ENCODE peak calls at places on chromosomes 11 and 22, in seven cellular contexts. One of them, this sample, is unnamed.

GRCh38 chr11:117182551-117182935 is 4.0 kb downstream of the SIDT2 start:
- DNase-seq in fibroblast of the aortic adventitia: no peak
- DNase-seq in SK-N-SH: no peak
- DNase-seq in upper lobe of right lung: no peak
- DNase-seq in AG04449: no peak
- DNase-seq in lower leg skin: peak; percentile 72
- DNase-seq in iPS DF 6.9: no peak
- DNase-seq in this sample: peak; percentile 3

GRCh38 chr11:103552086-103552485 is 442.9 kb downstream of the DYNC2H1 start:
- DNase-seq in lower leg skin: no peak
- DNase-seq in AG04449: no peak
- DNase-seq in upper lobe of right lung: no peak
- DNase-seq in SK-N-SH: no peak
- DNase-seq in fibroblast of the aortic adventitia: no peak
- DNase-seq in iPS DF 6.9: no peak
- DNase-seq in this sample: no peak

GRCh38 chr11:115504279-115505158 is at the start of gene CADM1:
- DNase-seq in upper lobe of right lung: peak; percentile 98
- DNase-seq in AG04449: peak; percentile 52
- DNase-seq in SK-N-SH: peak; percentile 96
- DNase-seq in iPS DF 6.9: peak; percentile 84
- DNase-seq in lower leg skin: peak; percentile 98
- DNase-seq in fibroblast of the aortic adventitia: peak; percentile 13
- DNase-seq in this sample: peak; percentile 98

GRCh38 chr22:38572065-38572464 is 2.1 kb upstream of the DMC1 start:
- DNase-seq in SK-N-SH: peak; percentile 30
- DNase-seq in iPS DF 6.9: no peak
- DNase-seq in AG04449: no peak
- DNase-seq in upper lobe of right lung: no peak
- DNase-seq in lower leg skin: no peak
- DNase-seq in fibroblast of the aortic adventitia: peak; percentile 79
- DNase-seq in this sample: peak; percentile 28

GRCh38 chr11:72075109-72075508 is 5.2 kb downstream of the NUMA1 start:
- DNase-seq in AG04449: no peak
- DNase-seq in SK-N-SH: no peak
- DNase-seq in iPS DF 6.9: no peak
- DNase-seq in lower leg skin: no peak
- DNase-seq in upper lobe of right lung: no peak
- DNase-seq in fibroblast of the aortic adventitia: no peak
- DNase-seq in this sample: no peak

GRCh38 chr22:49784987-49785614 is 42.6 kb downstream of the BRD1 start:
- DNase-seq in fibroblast of the aortic adventitia: no peak
- DNase-seq in iPS DF 6.9: no peak
- DNase-seq in AG04449: no peak
- DNase-seq in SK-N-SH: no peak
- DNase-seq in upper lobe of right lung: no peak
- DNase-seq in lower leg skin: no peak
- DNase-seq in this sample: no peak

GRCh38 chr11:94546886-94547285 is 3.2 kb downstream of the FUT4 start:
- DNase-seq in SK-N-SH: no peak
- DNase-seq in lower leg skin: no peak
- DNase-seq in iPS DF 6.9: no peak
- DNase-seq in fibroblast of the aortic adventitia: no peak
- DNase-seq in upper lobe of right lung: no peak
- DNase-seq in AG04449: no peak
- DNase-seq in this sample: no peak

GRCh38 chr11:131866535-131867400 is 496.4 kb downstream of the NTM start:
- DNase-seq in fibroblast of the aortic adventitia: no peak
- DNase-seq in AG04449: no peak
- DNase-seq in iPS DF 6.9: no peak
- DNase-seq in upper lobe of right lung: no peak
- DNase-seq in SK-N-SH: no peak
- DNase-seq in lower leg skin: no peak
- DNase-seq in this sample: no peak

GRCh38 chr11:113673566-113674396 is 32.3 kb downstream of the TMPRSS5 start:
- DNase-seq in lower leg skin: no peak
- DNase-seq in upper lobe of right lung: no peak
- DNase-seq in AG04449: no peak
- DNase-seq in SK-N-SH: no peak
- DNase-seq in fibroblast of the aortic adventitia: no peak
- DNase-seq in iPS DF 6.9: no peak
- DNase-seq in this sample: no peak

GRCh38 chr11:119362741-119363080 is 16.2 kb upstream of the MFRP start:
- DNase-seq in SK-N-SH: no peak
- DNase-seq in AG04449: no peak
- DNase-seq in lower leg skin: no peak
- DNase-seq in fibroblast of the aortic adventitia: no peak
- DNase-seq in iPS DF 6.9: no peak
- DNase-seq in upper lobe of right lung: no peak
- DNase-seq in this sample: no peak

GRCh38 chr22:25892678-25893077 is 150.7 kb downstream of the MYO18B start:
- DNase-seq in upper lobe of right lung: no peak
- DNase-seq in fibroblast of the aortic adventitia: no peak
- DNase-seq in AG04449: no peak
- DNase-seq in lower leg skin: no peak
- DNase-seq in iPS DF 6.9: no peak
- DNase-seq in SK-N-SH: peak; percentile 22
- DNase-seq in this sample: no peak

GRCh38 chr11:126815111-126815510 is 185.5 kb downstream of the KIRREL3 start:
- DNase-seq in SK-N-SH: no peak
- DNase-seq in fibroblast of the aortic adventitia: peak; percentile 12
- DNase-seq in lower leg skin: peak; percentile 0
- DNase-seq in upper lobe of right lung: no peak
- DNase-seq in iPS DF 6.9: no peak
- DNase-seq in AG04449: no peak
- DNase-seq in this sample: no peak

GRCh38 chr11:63882555-63883242 is 34.3 kb downstream of the RCOR2 start:
- DNase-seq in fibroblast of the aortic adventitia: no peak
- DNase-seq in AG04449: no peak
- DNase-seq in lower leg skin: no peak
- DNase-seq in upper lobe of right lung: no peak
- DNase-seq in iPS DF 6.9: no peak
- DNase-seq in SK-N-SH: peak; percentile 79
- DNase-seq in this sample: no peak

GRCh38 chr11:76838422-76839068 is 22.2 kb upstream of the ACER3 start:
- DNase-seq in fibroblast of the aortic adventitia: peak; percentile 38
- DNase-seq in iPS DF 6.9: peak; percentile 67
- DNase-seq in AG04449: no peak
- DNase-seq in SK-N-SH: no peak
- DNase-seq in lower leg skin: no peak
- DNase-seq in upper lobe of right lung: no peak
- DNase-seq in this sample: no peak

GRCh38 chr11:102824541-102824940 is 18.9 kb downstream of the MMP3 start:
- DNase-seq in upper lobe of right lung: no peak
- DNase-seq in iPS DF 6.9: no peak
- DNase-seq in fibroblast of the aortic adventitia: no peak
- DNase-seq in lower leg skin: no peak
- DNase-seq in SK-N-SH: no peak
- DNase-seq in AG04449: no peak
- DNase-seq in this sample: no peak

GRCh38 chr11:62125316-62125715 is 1.5 kb downstream of the INCENP start:
- DNase-seq in SK-N-SH: peak; percentile 39
- DNase-seq in fibroblast of the aortic adventitia: no peak
- DNase-seq in AG04449: no peak
- DNase-seq in lower leg skin: no peak
- DNase-seq in iPS DF 6.9: no peak
- DNase-seq in upper lobe of right lung: no peak
- DNase-seq in this sample: no peak

GRCh38 chr22:24324137-24324536 is 53.5 kb downstream of the SPECC1L start:
- DNase-seq in upper lobe of right lung: no peak
- DNase-seq in AG04449: no peak
- DNase-seq in lower leg skin: no peak
- DNase-seq in fibroblast of the aortic adventitia: no peak
- DNase-seq in iPS DF 6.9: no peak
- DNase-seq in SK-N-SH: no peak
- DNase-seq in this sample: no peak
- H3K4me3 ChIP-seq in upper lobe of right lung: no peak overlapping the region
- H3K4me3 ChIP-seq in AG04449: no peak overlapping the region
- H3K4me3 ChIP-seq in lower leg skin: no peak overlapping the region
- H3K4me3 ChIP-seq in fibroblast of the aortic adventitia: no peak overlapping the region
- H3K4me3 ChIP-seq in iPS DF 6.9: no peak overlapping the region
- H3K4me3 ChIP-seq in SK-N-SH: no peak overlapping the region
- H3K4me3 ChIP-seq in this sample: no peak overlapping the region

GRCh38 chr22:45977003-45977395 is at the start of gene WNT7B:
- DNase-seq in upper lobe of right lung: peak; percentile 88
- DNase-seq in iPS DF 6.9: no peak
- DNase-seq in fibroblast of the aortic adventitia: no peak
- DNase-seq in lower leg skin: no peak
- DNase-seq in SK-N-SH: peak; percentile 53
- DNase-seq in AG04449: no peak
- DNase-seq in this sample: peak; percentile 58

GRCh38 chr22:45977551-45978274 is 751 bp upstream of the WNT7B start:
- DNase-seq in iPS DF 6.9: no peak
- DNase-seq in upper lobe of right lung: no peak
- DNase-seq in SK-N-SH: peak; percentile 64
- DNase-seq in fibroblast of the aortic adventitia: no peak
- DNase-seq in lower leg skin: no peak
- DNase-seq in AG04449: no peak
- DNase-seq in this sample: peak; percentile 31

GRCh38 chr22:45980776-45981175 is 3.8 kb upstream of the WNT7B start:
- DNase-seq in upper lobe of right lung: no peak
- DNase-seq in SK-N-SH: no peak
- DNase-seq in fibroblast of the aortic adventitia: no peak
- DNase-seq in iPS DF 6.9: no peak
- DNase-seq in lower leg skin: no peak
- DNase-seq in AG04449: no peak
- DNase-seq in this sample: no peak

GRCh38 chr22:45976351-45977002 is 485 bp downstream of the WNT7B start:
- DNase-seq in SK-N-SH: peak; percentile 62
- DNase-seq in AG04449: no peak
- DNase-seq in iPS DF 6.9: no peak
- DNase-seq in upper lobe of right lung: peak; percentile 73
- DNase-seq in lower leg skin: no peak
- DNase-seq in fibroblast of the aortic adventitia: no peak
- DNase-seq in this sample: no peak

DNA sequence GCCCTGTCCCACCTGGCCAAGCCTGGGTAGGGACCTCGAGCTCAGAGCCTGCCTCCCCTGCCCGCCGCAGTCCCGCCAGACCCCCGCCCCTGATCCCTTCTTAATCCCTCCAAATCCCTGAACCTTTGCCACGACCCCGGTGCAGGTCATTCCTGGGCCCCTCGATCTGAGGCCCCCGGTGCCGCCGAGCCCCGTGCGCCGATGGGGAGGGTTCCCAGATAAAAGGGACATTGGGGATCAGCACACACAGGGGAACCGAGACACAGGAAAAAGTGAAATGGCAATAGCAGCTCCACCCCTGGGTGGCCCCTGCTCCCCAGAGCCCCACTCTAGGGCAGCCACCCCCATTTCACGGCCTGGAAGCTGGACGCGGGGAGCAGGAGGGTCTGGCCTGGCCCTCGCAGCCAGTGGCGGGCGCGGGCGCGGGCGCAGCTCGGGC is 1.3 kb upstream of the WNT7B start:
- DNase-seq in SK-N-SH: no peak
- DNase-seq in upper lobe of right lung: no peak
- DNase-seq in iPS DF 6.9: no peak
- DNase-seq in lower leg skin: no peak
- DNase-seq in AG04449: no peak
- DNase-seq in fibroblast of the aortic adventitia: no peak
- DNase-seq in this sample: no peak
- H3K4me3 ChIP-seq in SK-N-SH: peak overlapping the region; percentile 45
- H3K4me3 ChIP-seq in upper lobe of right lung: peak overlapping the region; percentile 63
- H3K4me3 ChIP-seq in iPS DF 6.9: peak overlapping the region; percentile 1
- H3K4me3 ChIP-seq in lower leg skin: no peak overlapping the region
- H3K4me3 ChIP-seq in AG04449: peak overlapping the region; percentile 13
- H3K4me3 ChIP-seq in fibroblast of the aortic adventitia: no peak overlapping the region
- H3K4me3 ChIP-seq in this sample: peak overlapping the region; percentile 45

GRCh38 chr11:93330446-93330984 is at the start of gene DEUP1:
- DNase-seq in SK-N-SH: peak; percentile 80
- DNase-seq in fibroblast of the aortic adventitia: no peak
- DNase-seq in AG04449: no peak
- DNase-seq in iPS DF 6.9: no peak
- DNase-seq in lower leg skin: no peak
- DNase-seq in upper lobe of right lung: peak; percentile 81
- DNase-seq in this sample: peak; percentile 50
- H3K4me3 ChIP-seq in SK-N-SH: peak within 1 kb of the TSS; percentile 36
- H3K4me3 ChIP-seq in fibroblast of the aortic adventitia: no peak within 1 kb of the TSS
- H3K4me3 ChIP-seq in AG04449: peak within 1 kb of the TSS; percentile 25
- H3K4me3 ChIP-seq in iPS DF 6.9: peak within 1 kb of the TSS; percentile 52
- H3K4me3 ChIP-seq in lower leg skin: no peak within 1 kb of the TSS
- H3K4me3 ChIP-seq in upper lobe of right lung: peak within 1 kb of the TSS; percentile 34
- H3K4me3 ChIP-seq in this sample: peak within 1 kb of the TSS; percentile 24

GRCh38 chr11:3169235-3169951 is 4.3 kb upstream of the OSBPL5 start:
- DNase-seq in SK-N-SH: no peak
- DNase-seq in lower leg skin: no peak
- DNase-seq in upper lobe of right lung: peak; percentile 73
- DNase-seq in iPS DF 6.9: no peak
- DNase-seq in AG04449: no peak
- DNase-seq in fibroblast of the aortic adventitia: peak; percentile 57
- DNase-seq in this sample: no peak
- H3K4me3 ChIP-seq in SK-N-SH: peak overlapping the region; percentile 10
- H3K4me3 ChIP-seq in lower leg skin: no peak overlapping the region
- H3K4me3 ChIP-seq in upper lobe of right lung: peak overlapping the region; percentile 45
- H3K4me3 ChIP-seq in iPS DF 6.9: no peak overlapping the region
- H3K4me3 ChIP-seq in AG04449: peak overlapping the region; percentile 52
- H3K4me3 ChIP-seq in fibroblast of the aortic adventitia: peak overlapping the region; percentile 57
- H3K4me3 ChIP-seq in this sample: peak overlapping the region; percentile 29

DNA sequence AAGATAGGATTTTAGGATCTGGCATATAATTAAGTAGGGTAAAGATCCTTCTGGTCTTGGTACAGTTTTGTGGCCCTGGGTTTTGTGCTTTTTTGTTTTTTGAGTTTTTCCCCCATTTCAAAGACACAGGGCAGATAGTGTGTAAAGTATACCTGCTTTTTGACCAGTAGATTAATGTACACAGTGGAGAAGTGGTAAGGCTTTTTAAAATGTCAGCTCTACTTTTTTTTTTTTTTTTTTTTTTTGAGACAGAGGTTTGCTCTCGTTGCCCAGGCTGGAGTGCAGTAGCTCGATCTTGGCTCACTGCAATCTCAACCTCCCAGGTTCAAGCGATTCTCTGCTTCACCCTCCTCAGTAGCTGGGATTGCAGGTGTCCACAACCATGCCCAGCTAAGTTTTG is 4.0 kb downstream of the EP300 start:
- DNase-seq in SK-N-SH: no peak
- DNase-seq in fibroblast of the aortic adventitia: no peak
- DNase-seq in lower leg skin: no peak
- DNase-seq in AG04449: no peak
- DNase-seq in iPS DF 6.9: no peak
- DNase-seq in upper lobe of right lung: no peak
- DNase-seq in this sample: no peak
- H3K4me3 ChIP-seq in SK-N-SH: no peak overlapping the region
- H3K4me3 ChIP-seq in fibroblast of the aortic adventitia: no peak overlapping the region
- H3K4me3 ChIP-seq in lower leg skin: no peak overlapping the region
- H3K4me3 ChIP-seq in AG04449: no peak overlapping the region
- H3K4me3 ChIP-seq in iPS DF 6.9: no peak overlapping the region
- H3K4me3 ChIP-seq in upper lobe of right lung: peak overlapping the region; percentile 17
- H3K4me3 ChIP-seq in this sample: no peak overlapping the region

This sample was measured in prostate gland.